ENCODE peak calls at places on chromosomes 5 and 9, in six cellular contexts. Y, E, D, F, W and I are unnamed samples.

GRCh38 chr5:84599964-84600363 is 215.3 kb upstream of the EDIL3 start:
- DNase-seq in Y (peak), E (no peak), D (no peak), F (no peak), W (no peak), I (no peak)

GRCh38 chr5:150140830-150141229 is 14.8 kb downstream of the PDGFRB start:
- DNase-seq in Y (no peak), E (no peak), D (no peak), F (no peak), W (no peak), I (no peak)

GRCh38 chr5:159928122-159928960 is 12.1 kb downstream of the ADRA1B start:
- DNase-seq in Y (no peak), E (no peak), D (no peak), F (peak), W (no peak), I (no peak)

GRCh38 chr9:34139477-34140146 is 13.1 kb upstream of the DCAF12 start:
- DNase-seq in Y (no peak), E (peak), D (peak), F (peak), W (no peak), I (no peak)

GRCh38 chr5:109328626-109329025 is 81.1 kb downstream of the PJA2 start:
- DNase-seq in Y (no peak), E (no peak), D (no peak), F (no peak), W (no peak), I (no peak)

GRCh38 chr9:15249042-15249818 is 57.8 kb downstream of the TTC39B start:
- DNase-seq in Y (no peak), E (no peak), D (no peak), F (no peak), W (no peak), I (no peak)

GRCh38 chr5:58273705-58274104 is 186.2 kb downstream of the PLK2 start:
- DNase-seq in Y (no peak), E (no peak), D (no peak), F (no peak), W (no peak), I (no peak)

GRCh38 chr9:128340691-128341434 is 536 bp downstream of the SLC27A4 start:
- DNase-seq in Y (no peak), E (peak), D (no peak), F (no peak), W (no peak), I (no peak)

GRCh38 chr5:31208043-31208442 is 14.6 kb downstream of the CDH6 start:
- DNase-seq in Y (no peak), E (no peak), D (no peak), F (no peak), W (no peak), I (no peak)

GRCh38 chr9:101468116-101468515 is 32.5 kb upstream of the ALDOB start:
- DNase-seq in Y (no peak), E (no peak), D (no peak), F (no peak), W (no peak), I (no peak)

GRCh38 chr9:130461218-130461630 is 16.5 kb downstream of the ASS1 start:
- DNase-seq in Y (no peak), E (peak), D (peak), F (no peak), W (no peak), I (no peak)

GRCh38 chr5:6542421-6543345 is 90.2 kb downstream of the NSUN2 start:
- DNase-seq in Y (no peak), E (no peak), D (no peak), F (no peak), W (no peak), I (no peak)

GRCh38 chr9:98603821-98604383 is 104.8 kb downstream of the GABBR2 start:
- DNase-seq in Y (no peak), E (no peak), D (no peak), F (no peak), W (no peak), I (no peak)

DNA sequence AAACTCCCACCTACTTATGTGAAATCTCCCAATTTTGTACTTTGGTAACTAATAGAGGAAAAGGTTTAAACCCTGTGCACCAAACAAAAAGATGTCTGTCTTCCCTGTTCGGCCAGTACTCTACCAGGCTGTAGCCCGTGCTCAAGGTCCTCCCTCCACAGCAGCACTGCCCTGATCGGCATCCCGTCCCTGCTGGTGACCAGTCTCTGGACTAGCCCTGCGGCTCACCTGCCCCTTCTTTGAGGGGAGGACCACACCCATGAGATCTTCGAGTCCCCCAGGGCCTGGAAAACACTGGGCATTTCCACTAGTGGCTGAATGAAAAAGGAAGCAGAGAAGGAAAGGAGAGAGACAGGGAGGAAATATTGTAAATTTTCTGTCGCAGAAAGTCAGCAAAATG is 2.8 kb downstream of the GFPT2 start:
- DNase-seq in Y (no peak), E (no peak), D (no peak), F (no peak), W (no peak), I (no peak)
- H3K4me3 ChIP-seq in Y (no peak), E (no peak), D (no peak), F (no peak), W (no peak), I (no peak)

GRCh38 chr5:12658871-12659446 is 754.7 kb upstream of the CTNND2 start:
- DNase-seq in Y (no peak), E (no peak), D (no peak), F (no peak), W (no peak), I (no peak)

GRCh38 chr5:12661617-12662370 is 757.5 kb upstream of the CTNND2 start:
- DNase-seq in Y (peak), E (no peak), D (no peak), F (no peak), W (no peak), I (no peak)

GRCh38 chr5:12659675-12660074 is 755.4 kb upstream of the CTNND2 start:
- DNase-seq in Y (no peak), E (no peak), D (no peak), F (no peak), W (no peak), I (no peak)

GRCh38 chr5:12668564-12668963 is 764.3 kb upstream of the CTNND2 start:
- DNase-seq in Y (no peak), E (no peak), D (no peak), F (no peak), W (no peak), I (no peak)

GRCh38 chr5:12662545-12663314 is 758.5 kb upstream of the CTNND2 start:
- DNase-seq in Y (no peak), E (no peak), D (no peak), F (no peak), W (no peak), I (no peak)
- TF ChIP-seq ZNF274 in Y (no peak), E (no peak), D (no peak), F (no peak), W (no peak), I (no peak)

GRCh38 chr9:134406366-134407122 is 80.3 kb downstream of the RXRA start:
- DNase-seq in Y (no peak), E (no peak), D (peak), F (no peak), W (no peak), I (no peak)
- H3K4me3 ChIP-seq in Y (no peak), E (no peak), D (no peak), F (peak), W (peak), I (no peak)

DNA sequence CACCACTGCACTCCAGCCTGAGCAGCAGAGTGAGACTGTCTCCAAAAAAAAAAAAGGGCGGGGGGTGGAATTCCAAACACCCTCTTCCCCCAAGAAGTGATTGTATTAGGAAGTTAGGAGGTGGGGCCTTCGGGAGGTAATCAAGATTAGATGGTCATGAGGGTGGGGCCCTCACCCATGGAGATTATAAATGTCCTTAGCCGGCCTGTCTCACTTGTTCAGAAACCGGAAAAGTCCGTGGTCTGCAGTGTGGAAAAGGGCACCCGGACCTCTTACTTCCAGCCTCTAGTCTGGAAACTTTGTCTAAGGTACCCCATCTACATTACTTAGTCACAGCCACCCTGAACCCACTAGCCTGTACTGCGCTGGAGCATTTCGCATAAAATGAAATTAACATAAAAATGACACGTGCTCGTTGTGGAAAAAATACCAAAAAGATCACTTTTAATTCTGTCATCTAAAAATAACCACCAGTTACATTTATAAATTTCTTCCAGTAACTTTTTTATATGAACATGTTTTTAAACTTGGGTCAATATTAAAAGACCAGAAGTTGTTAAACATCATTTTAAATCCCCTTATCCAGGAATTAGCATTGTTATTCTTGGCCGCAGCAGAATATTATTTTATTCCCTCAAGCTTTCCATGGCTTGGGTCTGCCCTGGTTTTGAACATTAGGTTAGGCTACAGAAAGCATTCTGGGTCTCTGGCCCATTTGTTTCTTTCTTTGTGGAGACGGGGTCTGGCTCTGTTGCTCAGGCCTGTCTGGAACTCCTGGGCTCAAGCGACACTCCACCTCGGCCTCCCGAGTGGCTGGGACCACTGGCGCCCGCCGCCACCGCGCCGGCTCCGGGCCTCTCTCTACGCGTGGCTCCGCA is 1.1 kb upstream of the CKS2 start:
- DNase-seq in Y (no peak), E (no peak), D (no peak), F (peak), W (no peak), I (no peak)
- TF ChIP-seq ZNF274 in Y (no peak), E (no peak), D (no peak), F (no peak), W (no peak), I (no peak)